ENCODE peak calls at places on chromosome 14, in ten cellular contexts. W is endothelial cell, L is NCI-H2081, M is left ventricle myocardium inferior, J is left lobe of liver, R is NCI-H1048, B is AG08396, Y is Caki2, S is heart right ventricle, V is EL. I is an unnamed sample.
A peak's percentile ranks its signal among the peaks of the same experiment; 100 is the strongest.

GRCh38 chr14:24251880-24252288 is 9.5 kb upstream of the TINF2 start:
- DNase-seq in Y (no peak), M (no peak), J (no peak), V (peak; percentile 74), W (no peak), R (no peak), S (no peak), B (peak; percentile 53), L (no peak), I (no peak)

GRCh38 chr14:100747021-100747586 is 20.4 kb downstream of the DLK1 start:
- DNase-seq in J (no peak), M (no peak), W (no peak), V (peak; percentile 88), B (peak; percentile 45), Y (peak; percentile 77), L (no peak), R (no peak), S (no peak), I (peak; percentile 85)

GRCh38 chr14:61620130-61620946 is 75.0 kb upstream of the HIF1A start:
- DNase-seq in M (no peak), R (no peak), S (no peak), B (no peak), W (no peak), J (no peak), Y (no peak), V (peak; percentile 70), L (no peak), I (no peak)

GRCh38 chr14:37237735-37238200 is 40.0 kb downstream of the MIPOL1 start:
- DNase-seq in R (no peak), L (no peak), V (no peak), S (no peak), Y (no peak), B (no peak), W (no peak), M (no peak), J (no peak), I (no peak)

GRCh38 chr14:61179061-61179675 is 102.0 kb downstream of the TMEM30B start:
- DNase-seq in W (no peak), B (no peak), J (no peak), M (no peak), R (no peak), L (no peak), V (peak; percentile 81), S (no peak), Y (peak; percentile 88), I (no peak)

GRCh38 chr14:71783786-71784185 is 148.4 kb upstream of the RGS6 start:
- DNase-seq in V (no peak), L (no peak), S (no peak), R (no peak), J (no peak), Y (no peak), B (no peak), W (no peak), M (no peak), I (no peak)

GRCh38 chr14:104355949-104356737 is 217.8 kb downstream of the KIF26A start:
- DNase-seq in R (no peak), J (no peak), M (no peak), L (no peak), V (no peak), Y (no peak), B (no peak), W (no peak), S (no peak), I (no peak)

GRCh38 chr14:34583525-34583924 is 44.0 kb upstream of the EAPP start:
- DNase-seq in V (no peak), M (no peak), Y (no peak), J (no peak), B (no peak), W (no peak), S (no peak), L (no peak), R (no peak), I (no peak)

GRCh38 chr14:92556863-92557543 is 43.4 kb downstream of the RIN3 start:
- DNase-seq in W (no peak), V (no peak), B (no peak), R (no peak), M (no peak), L (no peak), Y (no peak), J (no peak), S (no peak), I (no peak)

GRCh38 chr14:58747181-58747580 is 109.4 kb downstream of the DACT1 start:
- DNase-seq in J (no peak), M (no peak), W (no peak), Y (peak; percentile 45), V (peak; percentile 74), L (no peak), B (peak; percentile 34), R (no peak), S (no peak), I (no peak)

GRCh38 chr14:69107407-69108003 is 45.4 kb downstream of the DCAF5 start:
- DNase-seq in V (peak; percentile 71), B (peak; percentile 51), W (peak; percentile 36), J (peak; percentile 49), S (peak; percentile 61), L (peak; percentile 68), Y (peak; percentile 62), R (no peak), M (no peak), I (peak; percentile 41)

GRCh38 chr14:23550131-23550826 is 1.3 kb downstream of the ZFHX2 start:
- DNase-seq in B (no peak), R (no peak), L (no peak), W (no peak), V (no peak), S (no peak), Y (no peak), M (no peak), J (no peak), I (no peak)

GRCh38 chr14:68604822-68605221 is 188.0 kb downstream of the ZFP36L1 start:
- DNase-seq in W (no peak), S (no peak), V (no peak), M (no peak), B (no peak), J (no peak), R (no peak), L (no peak), Y (no peak), I (no peak)

GRCh38 chr14:72544615-72545387 is 349.1 kb downstream of the DPF3 start:
- DNase-seq in R (no peak), W (no peak), Y (no peak), V (no peak), B (no peak), M (no peak), L (no peak), J (peak; percentile 63), S (no peak), I (no peak)

GRCh38 chr14:35361141-35361480 is 43.4 kb downstream of the NFKBIA start:
- DNase-seq in L (no peak), B (no peak), V (no peak), Y (no peak), W (no peak), S (no peak), J (no peak), R (no peak), M (no peak), I (no peak)

GRCh38 chr14:51490205-51490604 is 161.5 kb upstream of the FRMD6 start:
- DNase-seq in M (no peak), L (no peak), V (peak; percentile 42), J (no peak), R (no peak), W (no peak), S (no peak), B (peak; percentile 35), Y (no peak), I (no peak)

GRCh38 chr14:90495357-90496276 is 98.8 kb downstream of the CALM1 start:
- DNase-seq in V (peak; percentile 60), S (peak; percentile 73), W (peak; percentile 70), M (no peak), R (peak; percentile 29), Y (peak; percentile 50), B (peak; percentile 82), J (no peak), L (no peak), I (no peak)